ENCODE peak calls at places on chromosomes 3 and 15, in four cellular contexts. I is cardiac muscle cell, K is tibial nerve, W is pancreas. A is an unnamed sample.

GRCh38 chr3:140053794-140054193 is 118.8 kb downstream of the CLSTN2 start:
- DNase-seq in K (no peak), I (no peak), W (no peak), A (no peak)

GRCh38 chr3:65039754-65040210 is 352.0 kb upstream of the ADAMTS9 start:
- DNase-seq in K (no peak), W (no peak), I (no peak), A (peak)

GRCh38 chr15:38886315-38887163 is 321.9 kb upstream of the RASGRP1 start:
- DNase-seq in I (no peak), K (no peak), W (no peak), A (peak)

GRCh38 chr15:20340931-20341661 is 200.5 kb downstream of the GOLGA6L6 start:
- DNase-seq in I (peak), K (no peak), W (peak), A (no peak)

GRCh38 chr3:194884649-194885315 is 199.1 kb downstream of the FAM43A start:
- DNase-seq in I (no peak), W (no peak), K (peak), A (no peak)

GRCh38 chr3:123799544-123800351 is 84.4 kb downstream of the MYLK start:
- DNase-seq in I (no peak), W (no peak), K (peak), A (no peak)

GRCh38 chr3:24704496-24704895 is 209.8 kb upstream of the THRB start:
- DNase-seq in W (no peak), I (no peak), K (no peak), A (no peak)

GRCh38 chr3:31567036-31567435 is 34.3 kb downstream of the STT3B start:
- DNase-seq in I (peak), W (no peak), K (no peak), A (no peak)

GRCh38 chr15:66783327-66784124 is 81.5 kb downstream of the SMAD6 start:
- DNase-seq in W (no peak), I (no peak), K (no peak), A (no peak)

GRCh38 chr3:30331519-30331918 is 274.9 kb upstream of the TGFBR2 start:
- DNase-seq in K (no peak), I (no peak), W (no peak), A (no peak)

GRCh38 chr3:98434412-98434811 is 28.6 kb upstream of the OR5K1 start:
- DNase-seq in I (no peak), W (no peak), K (no peak), A (no peak)

GRCh38 chr3:186990878-186991308 is 60.6 kb downstream of the ST6GAL1 start:
- DNase-seq in I (no peak), W (no peak), K (no peak), A (no peak)

GRCh38 chr15:42283671-42284070 is 10.4 kb upstream of the TMEM87A start:
- DNase-seq in W (no peak), I (no peak), K (no peak), A (no peak)
- H3K4me3 ChIP-seq in W (no peak), I (no peak), K (no peak), A (no peak)

DNA sequence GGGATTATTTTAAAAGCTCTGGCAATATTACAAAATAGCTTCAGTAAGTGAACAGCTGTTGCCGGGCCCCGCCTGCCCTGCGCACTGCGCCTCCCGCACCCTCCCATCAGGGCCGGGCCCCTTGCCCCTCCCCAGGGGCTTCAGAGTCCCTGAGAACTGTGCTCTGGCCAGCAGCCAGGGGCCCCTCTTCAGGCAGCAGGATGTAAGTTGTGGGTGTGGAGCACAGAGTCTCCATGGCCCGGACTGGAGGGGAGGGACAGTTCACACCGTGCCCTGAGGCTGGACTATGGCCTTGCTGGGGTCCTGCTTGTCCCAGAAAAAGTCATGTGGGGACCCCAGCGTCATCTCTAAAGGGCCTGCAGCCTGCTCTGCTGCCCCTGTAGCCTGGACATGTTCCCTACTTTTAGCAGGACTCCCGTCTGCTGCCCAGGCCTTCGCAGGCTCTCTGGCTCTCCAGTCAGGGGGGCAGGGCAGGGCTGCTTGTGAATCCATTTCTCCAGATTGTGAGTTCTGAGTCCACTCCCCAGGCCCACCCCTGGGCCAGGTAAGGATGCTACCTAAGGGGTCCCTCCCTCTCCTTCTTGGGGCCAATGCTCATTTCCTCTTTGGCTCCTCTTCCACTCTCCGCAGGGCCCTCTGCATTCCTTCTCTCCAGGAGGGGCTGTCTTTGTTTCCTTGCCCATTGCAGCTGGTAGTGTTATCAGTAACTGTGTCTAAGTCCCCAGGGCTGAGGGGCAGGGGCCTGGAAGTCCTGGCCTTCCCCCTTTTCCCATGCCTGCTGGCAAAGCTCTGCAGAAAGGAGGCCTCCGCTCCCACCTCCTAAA is 12.8 kb upstream of the CACNA2D2 start:
- DNase-seq in W (no peak), I (peak), K (no peak), A (no peak)
- H3K4me3 ChIP-seq in W (no peak), I (peak), K (no peak), A (no peak)

GRCh38 chr3:52795298-52795900 is 803 bp downstream of the ITIH3 start:
- DNase-seq in K (no peak), I (no peak), W (peak), A (no peak)

GRCh38 chr3:52796411-52796810 is 1.8 kb downstream of the ITIH3 start:
- DNase-seq in W (no peak), I (no peak), K (no peak), A (no peak)

GRCh38 chr3:52792961-52793695 is 1.5 kb upstream of the ITIH3 start:
- DNase-seq in K (no peak), I (no peak), W (no peak), A (no peak)

GRCh38 chr3:52793702-52794611 is 639 bp upstream of the ITIH3 start:
- DNase-seq in K (no peak), W (no peak), I (no peak), A (no peak)

DNA sequence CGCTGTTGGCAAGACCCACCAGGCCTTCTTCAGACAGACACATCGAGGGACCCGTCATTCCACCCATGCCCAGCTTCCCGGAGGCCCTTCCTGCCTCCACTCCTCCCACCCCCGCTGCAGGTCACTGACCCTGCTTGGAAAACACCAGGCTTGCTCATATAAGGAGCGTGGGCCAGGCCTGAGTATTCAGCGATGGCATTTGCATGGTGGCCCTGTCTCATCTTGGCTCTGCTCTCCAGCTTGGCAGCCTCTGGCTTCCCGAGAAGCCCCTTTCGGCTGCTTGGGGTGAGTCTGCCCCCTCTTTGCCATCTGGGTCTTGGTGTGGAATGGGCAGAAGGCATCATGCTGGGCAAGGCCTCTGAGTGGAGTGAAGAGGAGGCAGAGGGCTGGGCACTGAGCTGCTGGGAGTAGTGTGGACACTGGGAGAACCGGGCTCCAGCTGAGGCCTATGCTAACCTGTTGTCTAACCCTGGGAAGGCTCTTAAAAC is at the start of gene ITIH3:
- DNase-seq in I (peak), W (no peak), K (no peak), A (no peak)
- H3K4me3 ChIP-seq in I (no peak), W (no peak), K (no peak), A (no peak)

GRCh38 chr15:71444866-71445590 is 329.8 kb downstream of the THSD4 start:
- DNase-seq in K (no peak), I (peak), W (no peak), A (no peak)
- H3K4me3 ChIP-seq in K (no peak), I (no peak), W (no peak), A (no peak)

GRCh38 chr15:60695713-60696522 is 217.0 kb upstream of the ICE2 start:
- DNase-seq in W (no peak), I (no peak), K (no peak), A (peak)
- H3K4me3 ChIP-seq in W (no peak), I (no peak), K (no peak), A (no peak)

DNA sequence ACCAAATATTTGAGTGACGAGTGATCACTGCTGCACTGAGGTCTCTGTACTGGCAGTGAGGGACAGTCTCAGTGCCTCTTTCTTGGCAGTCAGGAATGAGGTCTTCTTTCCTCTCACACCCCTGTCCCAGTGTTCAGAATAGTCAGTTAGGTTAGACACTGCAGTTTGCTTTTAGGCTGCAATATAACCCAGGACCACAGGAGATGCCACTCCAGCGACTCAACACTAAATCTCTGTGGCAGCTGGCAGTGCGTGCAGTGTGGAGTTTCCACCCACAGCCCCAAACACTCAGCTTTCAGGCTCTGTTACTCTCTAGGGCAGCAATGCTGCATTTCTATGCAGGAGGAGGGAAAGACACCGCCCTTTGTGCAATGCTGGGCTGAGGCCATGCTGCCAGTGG is 150.1 kb upstream of the SUCLG2 start:
- DNase-seq in W (no peak), K (no peak), I (no peak), A (no peak)
- H3K4me3 ChIP-seq in W (no peak), K (no peak), I (no peak), A (no peak)

GRCh38 chr3:69866988-69867720 is 127.9 kb downstream of the MITF start:
- DNase-seq in K (no peak), W (no peak), I (no peak), A (no peak)
- H3K4me3 ChIP-seq in K (no peak), W (no peak), I (peak), A (no peak)

GRCh38 chr15:74960286-74960685 is 3.7 kb upstream of the RPP25 start:
- DNase-seq in K (no peak), I (no peak), W (no peak), A (no peak)

GRCh38 chr15:74958908-74959642 is 2.5 kb upstream of the RPP25 start:
- DNase-seq in K (no peak), W (peak), I (no peak), A (no peak)

GRCh38 chr15:74960995-74961588 is 4.5 kb upstream of the RPP25 start:
- DNase-seq in I (no peak), K (no peak), W (no peak), A (no peak)

GRCh38 chr15:74958320-74958907 is 1.8 kb upstream of the RPP25 start:
- DNase-seq in K (peak), W (peak), I (peak), A (no peak)

DNA sequence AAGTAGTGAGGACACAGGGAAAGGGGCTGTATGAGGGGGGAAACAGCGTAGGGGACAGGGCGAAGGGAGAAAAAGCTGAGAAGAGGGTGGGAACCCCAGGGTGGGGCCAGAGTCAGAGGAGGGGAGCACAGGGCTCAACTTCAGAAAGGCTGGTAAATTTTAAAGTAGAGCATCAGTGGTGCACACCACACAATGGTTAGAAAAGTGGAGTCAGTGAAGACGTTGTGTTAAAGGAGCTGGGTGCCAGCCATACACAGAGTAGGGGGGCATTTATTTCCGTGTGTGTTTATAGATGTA is 3.0 kb upstream of the RPP25 start:
- DNase-seq in W (no peak), K (no peak), I (no peak), A (no peak)
- H3K4me3 ChIP-seq in W (no peak), K (no peak), I (peak), A (peak)

GRCh38 chr3:105707009-105707408 is 161.8 kb downstream of the CBLB start:
- DNase-seq in I (no peak), K (no peak), W (no peak), A (no peak)
- H3K4me3 ChIP-seq in I (no peak), K (no peak), W (no peak), A (no peak)

GRCh38 chr15:47484119-47484518 is 233.2 kb upstream of the SEMA6D start:
- DNase-seq in W (no peak), K (no peak), I (no peak), A (no peak)
- H3K4me3 ChIP-seq in W (no peak), K (no peak), I (no peak), A (no peak)